ENCODE peak calls at places on chromosomes 16 and 17, in ten cellular contexts. One of them, this sample, is unnamed.

GRCh38 chr16:54936086-54936978 is 5.7 kb downstream of the IRX5 start:
- DNase-seq in body of pancreas: no peak
- DNase-seq in cardiac muscle cell: peak; percentile 22
- DNase-seq in CD8-positive, alpha-beta T cell: no peak
- DNase-seq in fibroblast of lung: peak; percentile 77
- DNase-seq in adrenal gland: no peak
- DNase-seq in heart left ventricle: peak; percentile 71
- DNase-seq in CD8-positive, alpha-beta memory T cell: no peak
- DNase-seq in endodermal cell: peak; percentile 86
- DNase-seq in PC-3: peak; percentile 7
- DNase-seq in this sample: no peak

GRCh38 chr16:83137326-83137770 is 510.6 kb downstream of the CDH13 start:
- DNase-seq in adrenal gland: peak; percentile 47
- DNase-seq in cardiac muscle cell: peak; percentile 89
- DNase-seq in PC-3: peak; percentile 58
- DNase-seq in CD8-positive, alpha-beta memory T cell: no peak
- DNase-seq in heart left ventricle: no peak
- DNase-seq in endodermal cell: no peak
- DNase-seq in body of pancreas: peak; percentile 7
- DNase-seq in CD8-positive, alpha-beta T cell: no peak
- DNase-seq in fibroblast of lung: peak; percentile 94
- DNase-seq in this sample: no peak

GRCh38 chr16:85639529-85640253 is 26.6 kb downstream of the GSE1 start:
- DNase-seq in body of pancreas: peak; percentile 81
- DNase-seq in CD8-positive, alpha-beta T cell: no peak
- DNase-seq in heart left ventricle: peak; percentile 86
- DNase-seq in cardiac muscle cell: no peak
- DNase-seq in fibroblast of lung: no peak
- DNase-seq in endodermal cell: no peak
- DNase-seq in CD8-positive, alpha-beta memory T cell: no peak
- DNase-seq in adrenal gland: peak; percentile 91
- DNase-seq in PC-3: no peak
- DNase-seq in this sample: peak; percentile 79

GRCh38 chr16:21598676-21599157 is 660 bp upstream of the METTL9 start:
- DNase-seq in CD8-positive, alpha-beta memory T cell: no peak
- DNase-seq in adrenal gland: no peak
- DNase-seq in heart left ventricle: no peak
- DNase-seq in fibroblast of lung: no peak
- DNase-seq in cardiac muscle cell: peak; percentile 37
- DNase-seq in body of pancreas: peak; percentile 23
- DNase-seq in endodermal cell: no peak
- DNase-seq in CD8-positive, alpha-beta T cell: no peak
- DNase-seq in PC-3: no peak
- DNase-seq in this sample: no peak

GRCh38 chr17:75573994-75574393 is 13.6 kb upstream of the MYO15B start:
- DNase-seq in endodermal cell: no peak
- DNase-seq in PC-3: no peak
- DNase-seq in cardiac muscle cell: no peak
- DNase-seq in CD8-positive, alpha-beta T cell: no peak
- DNase-seq in body of pancreas: no peak
- DNase-seq in fibroblast of lung: no peak
- DNase-seq in heart left ventricle: no peak
- DNase-seq in adrenal gland: no peak
- DNase-seq in CD8-positive, alpha-beta memory T cell: no peak
- DNase-seq in this sample: no peak

GRCh38 chr16:89123001-89123830 is 29.6 kb downstream of the ACSF3 start:
- DNase-seq in cardiac muscle cell: no peak
- DNase-seq in CD8-positive, alpha-beta T cell: no peak
- DNase-seq in endodermal cell: no peak
- DNase-seq in CD8-positive, alpha-beta memory T cell: no peak
- DNase-seq in adrenal gland: no peak
- DNase-seq in body of pancreas: no peak
- DNase-seq in heart left ventricle: peak; percentile 35
- DNase-seq in fibroblast of lung: no peak
- DNase-seq in PC-3: no peak
- DNase-seq in this sample: peak; percentile 3

GRCh38 chr16:278863-279366 is 1.5 kb upstream of the ARHGDIG start:
- DNase-seq in CD8-positive, alpha-beta memory T cell: peak; percentile 25
- DNase-seq in body of pancreas: peak; percentile 94
- DNase-seq in fibroblast of lung: peak; percentile 51
- DNase-seq in CD8-positive, alpha-beta T cell: peak; percentile 23
- DNase-seq in heart left ventricle: no peak
- DNase-seq in adrenal gland: no peak
- DNase-seq in PC-3: peak; percentile 59
- DNase-seq in endodermal cell: peak; percentile 79
- DNase-seq in cardiac muscle cell: peak; percentile 50
- DNase-seq in this sample: no peak

GRCh38 chr16:85172465-85173071 is 60.3 kb upstream of the CIBAR2 start:
- DNase-seq in endodermal cell: peak; percentile 86
- DNase-seq in cardiac muscle cell: no peak
- DNase-seq in body of pancreas: peak; percentile 76
- DNase-seq in adrenal gland: no peak
- DNase-seq in PC-3: peak; percentile 69
- DNase-seq in CD8-positive, alpha-beta memory T cell: no peak
- DNase-seq in CD8-positive, alpha-beta T cell: no peak
- DNase-seq in heart left ventricle: no peak
- DNase-seq in fibroblast of lung: peak; percentile 41
- DNase-seq in this sample: no peak

DNA sequence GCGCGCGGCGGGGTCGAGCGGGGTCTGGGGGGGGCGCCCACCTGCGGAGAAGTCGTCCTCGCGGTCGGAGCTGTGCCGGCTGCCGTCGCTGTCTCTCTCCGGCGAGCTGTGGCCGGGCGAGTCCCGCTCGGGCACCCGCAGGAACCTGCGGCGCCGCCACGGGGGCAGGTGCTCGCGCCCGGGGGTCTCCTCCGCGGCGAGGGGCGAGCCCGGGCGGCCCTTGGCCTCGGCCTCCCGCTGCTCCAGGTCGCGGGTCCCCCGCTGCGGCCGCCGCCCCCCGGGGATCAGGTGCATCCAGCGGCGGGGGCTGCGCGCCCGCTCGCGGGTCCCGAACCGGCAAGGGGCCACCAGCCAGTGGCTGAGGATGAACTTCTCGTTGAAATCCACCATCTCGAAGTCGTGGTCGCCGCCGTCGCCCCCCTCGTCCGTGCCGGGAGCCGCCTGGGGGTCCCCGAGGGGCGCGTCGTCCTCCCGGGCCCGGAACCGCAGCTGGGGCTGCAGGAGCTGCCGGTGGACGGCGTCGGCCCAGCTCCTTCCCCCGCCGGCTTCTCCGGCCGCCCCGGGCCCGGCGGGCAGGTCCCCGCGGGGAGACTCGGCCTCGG is 41.4 kb upstream of the BHLHA9 start:
- DNase-seq in CD8-positive, alpha-beta memory T cell: no peak
- DNase-seq in endodermal cell: peak; percentile 73
- DNase-seq in PC-3: no peak
- DNase-seq in adrenal gland: no peak
- DNase-seq in heart left ventricle: no peak
- DNase-seq in CD8-positive, alpha-beta T cell: no peak
- DNase-seq in body of pancreas: no peak
- DNase-seq in fibroblast of lung: no peak
- DNase-seq in cardiac muscle cell: no peak
- DNase-seq in this sample: no peak
- H3K27ac ChIP-seq in CD8-positive, alpha-beta memory T cell: no peak overlapping the region
- H3K27ac ChIP-seq in endodermal cell: no peak overlapping the region
- H3K27ac ChIP-seq in PC-3: no peak overlapping the region
- H3K27ac ChIP-seq in adrenal gland: peak overlapping the region; percentile 76
- H3K27ac ChIP-seq in heart left ventricle: no peak overlapping the region
- H3K27ac ChIP-seq in CD8-positive, alpha-beta T cell: no peak overlapping the region
- H3K27ac ChIP-seq in body of pancreas: no peak overlapping the region
- H3K27ac ChIP-seq in fibroblast of lung: no peak overlapping the region
- H3K27ac ChIP-seq in cardiac muscle cell: no peak overlapping the region
- H3K27ac ChIP-seq in this sample: peak overlapping the region; percentile 60

DNA sequence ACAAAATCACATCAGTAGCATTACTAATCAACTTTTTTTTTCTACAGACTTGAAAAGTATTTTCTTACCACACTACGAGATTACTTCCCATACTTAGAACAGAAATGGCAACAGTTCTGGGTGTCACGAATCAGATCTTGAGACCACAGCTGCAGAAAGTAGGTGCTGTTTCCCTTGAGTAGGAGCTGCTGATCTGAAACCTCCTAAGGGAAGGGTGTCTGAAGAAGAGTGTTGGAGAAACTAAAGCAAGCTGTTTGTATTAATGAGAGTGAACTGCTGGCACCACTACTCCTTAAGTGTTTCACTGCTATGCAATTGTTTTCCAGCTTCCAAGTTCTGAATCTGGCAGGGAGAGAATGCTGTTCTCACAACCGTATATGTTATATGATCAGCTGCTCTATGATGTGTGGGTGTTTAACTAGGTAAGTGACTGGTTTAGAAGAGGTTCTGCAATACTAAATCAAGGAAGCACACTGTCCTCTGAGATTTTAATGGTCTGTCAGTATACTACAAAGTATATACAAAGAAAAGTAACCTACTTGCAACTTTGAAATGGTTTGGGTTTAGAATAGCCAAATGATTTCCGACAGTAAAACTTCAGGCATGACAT is 3.3 kb downstream of the ZNF652 start:
- DNase-seq in CD8-positive, alpha-beta T cell: peak; percentile 19
- DNase-seq in PC-3: no peak
- DNase-seq in heart left ventricle: no peak
- DNase-seq in cardiac muscle cell: peak; percentile 9
- DNase-seq in body of pancreas: no peak
- DNase-seq in endodermal cell: no peak
- DNase-seq in fibroblast of lung: peak; percentile 20
- DNase-seq in adrenal gland: no peak
- DNase-seq in CD8-positive, alpha-beta memory T cell: peak; percentile 48
- DNase-seq in this sample: no peak
- H3K27ac ChIP-seq in CD8-positive, alpha-beta T cell: peak overlapping the region; percentile 14
- H3K27ac ChIP-seq in PC-3: no peak overlapping the region
- H3K27ac ChIP-seq in heart left ventricle: peak overlapping the region; percentile 50
- H3K27ac ChIP-seq in cardiac muscle cell: no peak overlapping the region
- H3K27ac ChIP-seq in body of pancreas: no peak overlapping the region
- H3K27ac ChIP-seq in endodermal cell: no peak overlapping the region
- H3K27ac ChIP-seq in fibroblast of lung: no peak overlapping the region
- H3K27ac ChIP-seq in adrenal gland: no peak overlapping the region
- H3K27ac ChIP-seq in CD8-positive, alpha-beta memory T cell: no peak overlapping the region
- H3K27ac ChIP-seq in this sample: no peak overlapping the region

GRCh38 chr17:6908807-6909206 is 77.3 kb upstream of the TEKT1 start:
- DNase-seq in adrenal gland: no peak
- DNase-seq in fibroblast of lung: no peak
- DNase-seq in CD8-positive, alpha-beta T cell: no peak
- DNase-seq in endodermal cell: no peak
- DNase-seq in heart left ventricle: peak; percentile 55
- DNase-seq in body of pancreas: no peak
- DNase-seq in PC-3: no peak
- DNase-seq in CD8-positive, alpha-beta memory T cell: no peak
- DNase-seq in cardiac muscle cell: no peak
- DNase-seq in this sample: no peak

GRCh38 chr17:6901086-6901485 is 69.6 kb upstream of the TEKT1 start:
- DNase-seq in CD8-positive, alpha-beta T cell: no peak
- DNase-seq in body of pancreas: no peak
- DNase-seq in heart left ventricle: no peak
- DNase-seq in adrenal gland: no peak
- DNase-seq in cardiac muscle cell: no peak
- DNase-seq in CD8-positive, alpha-beta memory T cell: no peak
- DNase-seq in PC-3: no peak
- DNase-seq in endodermal cell: no peak
- DNase-seq in fibroblast of lung: no peak
- DNase-seq in this sample: no peak

DNA sequence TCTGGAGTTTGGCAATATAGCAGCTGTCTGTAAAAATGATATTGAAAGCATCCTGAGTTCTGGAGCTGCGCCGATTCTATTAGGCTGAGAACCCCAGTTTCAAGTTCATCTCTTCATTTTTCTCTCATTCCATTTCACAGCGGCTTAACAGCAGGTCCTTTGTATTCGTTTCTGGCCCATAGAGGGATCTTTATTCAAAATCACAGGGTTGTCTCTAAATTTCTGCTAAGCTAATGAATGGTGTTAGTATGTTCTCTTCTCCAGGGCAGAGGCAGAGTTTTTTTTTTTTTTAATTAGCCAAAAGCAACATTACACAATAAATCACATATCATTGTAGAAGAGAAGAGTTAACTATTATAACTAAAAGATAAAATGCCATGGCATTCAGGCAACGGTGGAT is 72.0 kb upstream of the TEKT1 start:
- DNase-seq in PC-3: no peak
- DNase-seq in fibroblast of lung: no peak
- DNase-seq in CD8-positive, alpha-beta T cell: no peak
- DNase-seq in adrenal gland: no peak
- DNase-seq in heart left ventricle: no peak
- DNase-seq in cardiac muscle cell: no peak
- DNase-seq in body of pancreas: no peak
- DNase-seq in CD8-positive, alpha-beta memory T cell: no peak
- DNase-seq in endodermal cell: no peak
- DNase-seq in this sample: no peak
- H3K27ac ChIP-seq in PC-3: no peak overlapping the region
- H3K27ac ChIP-seq in fibroblast of lung: no peak overlapping the region
- H3K27ac ChIP-seq in CD8-positive, alpha-beta T cell: no peak overlapping the region
- H3K27ac ChIP-seq in adrenal gland: no peak overlapping the region
- H3K27ac ChIP-seq in heart left ventricle: no peak overlapping the region
- H3K27ac ChIP-seq in cardiac muscle cell: no peak overlapping the region
- H3K27ac ChIP-seq in body of pancreas: no peak overlapping the region
- H3K27ac ChIP-seq in CD8-positive, alpha-beta memory T cell: no peak overlapping the region
- H3K27ac ChIP-seq in endodermal cell: no peak overlapping the region
- H3K27ac ChIP-seq in this sample: no peak overlapping the region

GRCh38 chr16:84141143-84141670 is 3.8 kb downstream of the HSDL1 start:
- DNase-seq in heart left ventricle: no peak
- DNase-seq in adrenal gland: no peak
- DNase-seq in body of pancreas: no peak
- DNase-seq in cardiac muscle cell: no peak
- DNase-seq in fibroblast of lung: no peak
- DNase-seq in CD8-positive, alpha-beta T cell: no peak
- DNase-seq in PC-3: no peak
- DNase-seq in CD8-positive, alpha-beta memory T cell: peak; percentile 23
- DNase-seq in endodermal cell: no peak
- DNase-seq in this sample: no peak

GRCh38 chr16:84144301-84144858 is 597 bp downstream of the HSDL1 start:
- DNase-seq in body of pancreas: peak; percentile 12
- DNase-seq in fibroblast of lung: no peak
- DNase-seq in cardiac muscle cell: peak; percentile 13
- DNase-seq in endodermal cell: peak; percentile 76
- DNase-seq in adrenal gland: peak; percentile 42
- DNase-seq in PC-3: peak; percentile 6
- DNase-seq in heart left ventricle: peak; percentile 69
- DNase-seq in CD8-positive, alpha-beta memory T cell: peak; percentile 57
- DNase-seq in CD8-positive, alpha-beta T cell: peak; percentile 47
- DNase-seq in this sample: peak; percentile 32

GRCh38 chr16:84144859-84145639 is at the start of the genes DNAAF1 and HSDL1:
- DNase-seq in cardiac muscle cell: peak; percentile 88
- DNase-seq in PC-3: peak; percentile 88
- DNase-seq in adrenal gland: peak; percentile 92
- DNase-seq in CD8-positive, alpha-beta memory T cell: peak; percentile 94
- DNase-seq in heart left ventricle: peak; percentile 96
- DNase-seq in body of pancreas: peak; percentile 90
- DNase-seq in CD8-positive, alpha-beta T cell: peak; percentile 94
- DNase-seq in endodermal cell: peak; percentile 98
- DNase-seq in fibroblast of lung: peak; percentile 63
- DNase-seq in this sample: peak; percentile 91

GRCh38 chr16:84143081-84143480 is 1.9 kb downstream of the HSDL1 start:
- DNase-seq in heart left ventricle: no peak
- DNase-seq in CD8-positive, alpha-beta T cell: no peak
- DNase-seq in adrenal gland: no peak
- DNase-seq in endodermal cell: no peak
- DNase-seq in body of pancreas: no peak
- DNase-seq in fibroblast of lung: no peak
- DNase-seq in PC-3: no peak
- DNase-seq in CD8-positive, alpha-beta memory T cell: no peak
- DNase-seq in cardiac muscle cell: no peak
- DNase-seq in this sample: no peak

DNA sequence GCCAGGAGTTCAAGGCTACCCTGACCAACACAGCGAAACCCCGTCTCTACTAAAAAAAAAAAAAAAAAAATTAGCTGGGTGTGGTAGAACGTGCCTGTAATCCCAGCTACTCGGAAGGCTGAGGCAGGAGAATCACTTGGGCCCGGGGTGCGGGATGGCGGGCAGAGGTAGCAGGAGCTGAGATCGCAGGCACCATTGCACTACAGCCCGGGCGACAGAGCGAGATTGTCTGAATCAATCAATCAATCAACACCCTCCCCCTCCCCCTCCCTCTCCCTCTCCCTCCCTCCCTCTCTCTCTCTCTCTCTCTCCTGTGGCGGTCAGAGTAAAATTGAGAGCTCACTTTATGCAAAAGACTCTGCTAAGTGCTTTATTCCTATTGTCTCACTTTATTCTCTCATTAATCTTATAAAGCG is 1.2 kb downstream of the HSDL1 start:
- DNase-seq in CD8-positive, alpha-beta T cell: no peak
- DNase-seq in heart left ventricle: no peak
- DNase-seq in cardiac muscle cell: peak; percentile 2
- DNase-seq in fibroblast of lung: no peak
- DNase-seq in endodermal cell: peak; percentile 68
- DNase-seq in body of pancreas: no peak
- DNase-seq in PC-3: no peak
- DNase-seq in adrenal gland: no peak
- DNase-seq in CD8-positive, alpha-beta memory T cell: no peak
- DNase-seq in this sample: no peak
- H3K27ac ChIP-seq in CD8-positive, alpha-beta T cell: no peak overlapping the region
- H3K27ac ChIP-seq in heart left ventricle: no peak overlapping the region
- H3K27ac ChIP-seq in cardiac muscle cell: peak overlapping the region; percentile 79
- H3K27ac ChIP-seq in fibroblast of lung: no peak overlapping the region
- H3K27ac ChIP-seq in endodermal cell: no peak overlapping the region
- H3K27ac ChIP-seq in body of pancreas: no peak overlapping the region
- H3K27ac ChIP-seq in PC-3: no peak overlapping the region
- H3K27ac ChIP-seq in adrenal gland: no peak overlapping the region
- H3K27ac ChIP-seq in CD8-positive, alpha-beta memory T cell: no peak overlapping the region
- H3K27ac ChIP-seq in this sample: peak overlapping the region; percentile 84